ENCODE peak calls at places on chromosome 20, in nine cellular contexts. R, E, P, K, O, M, N, U and C are unnamed samples.

GRCh38 chr20:52242237-52243230 is 51.0 kb upstream of the ZFP64 start:
- DNase-seq in R (peak), E (no peak), P (peak), K (no peak), O (no peak), M (no peak), N (no peak), U (no peak), C (no peak)

GRCh38 chr20:50580842-50581544 is 70.8 kb downstream of the PTPN1 start:
- DNase-seq in R (no peak), E (no peak), P (no peak), K (no peak), O (no peak), M (no peak), N (no peak), U (no peak), C (no peak)

GRCh38 chr20:33568378-33569289 is 78.7 kb downstream of the CBFA2T2 start:
- DNase-seq in R (peak), E (no peak), P (peak), K (peak), O (no peak), M (no peak), N (no peak), U (no peak), C (no peak)

GRCh38 chr20:54669054-54669390 is 193.6 kb downstream of the DOK5 start:
- DNase-seq in R (no peak), E (no peak), P (no peak), K (no peak), O (no peak), M (no peak), N (no peak), U (no peak), C (no peak)

GRCh38 chr20:17586250-17586649 is 16.4 kb downstream of the DSTN start:
- DNase-seq in R (no peak), E (no peak), P (no peak), K (no peak), O (no peak), M (no peak), N (no peak), U (no peak), C (no peak)

GRCh38 chr20:6635034-6635736 is 132.3 kb upstream of the BMP2 start:
- DNase-seq in R (no peak), E (no peak), P (no peak), K (no peak), O (no peak), M (no peak), N (no peak), U (no peak), C (peak)

GRCh38 chr20:17395729-17396128 is 135.4 kb downstream of the BFSP1 start:
- DNase-seq in R (no peak), E (no peak), P (no peak), K (no peak), O (no peak), M (no peak), N (no peak), U (no peak), C (no peak)

GRCh38 chr20:56032251-56032650 is 26.9 kb upstream of the CBLN4 start:
- DNase-seq in R (no peak), E (no peak), P (no peak), K (no peak), O (no peak), M (no peak), N (no peak), U (no peak), C (no peak)

GRCh38 chr20:5085380-5085779 is 34.4 kb downstream of the PCNA start:
- DNase-seq in R (no peak), E (no peak), P (no peak), K (no peak), O (no peak), M (no peak), N (no peak), U (no peak), C (no peak)

DNA sequence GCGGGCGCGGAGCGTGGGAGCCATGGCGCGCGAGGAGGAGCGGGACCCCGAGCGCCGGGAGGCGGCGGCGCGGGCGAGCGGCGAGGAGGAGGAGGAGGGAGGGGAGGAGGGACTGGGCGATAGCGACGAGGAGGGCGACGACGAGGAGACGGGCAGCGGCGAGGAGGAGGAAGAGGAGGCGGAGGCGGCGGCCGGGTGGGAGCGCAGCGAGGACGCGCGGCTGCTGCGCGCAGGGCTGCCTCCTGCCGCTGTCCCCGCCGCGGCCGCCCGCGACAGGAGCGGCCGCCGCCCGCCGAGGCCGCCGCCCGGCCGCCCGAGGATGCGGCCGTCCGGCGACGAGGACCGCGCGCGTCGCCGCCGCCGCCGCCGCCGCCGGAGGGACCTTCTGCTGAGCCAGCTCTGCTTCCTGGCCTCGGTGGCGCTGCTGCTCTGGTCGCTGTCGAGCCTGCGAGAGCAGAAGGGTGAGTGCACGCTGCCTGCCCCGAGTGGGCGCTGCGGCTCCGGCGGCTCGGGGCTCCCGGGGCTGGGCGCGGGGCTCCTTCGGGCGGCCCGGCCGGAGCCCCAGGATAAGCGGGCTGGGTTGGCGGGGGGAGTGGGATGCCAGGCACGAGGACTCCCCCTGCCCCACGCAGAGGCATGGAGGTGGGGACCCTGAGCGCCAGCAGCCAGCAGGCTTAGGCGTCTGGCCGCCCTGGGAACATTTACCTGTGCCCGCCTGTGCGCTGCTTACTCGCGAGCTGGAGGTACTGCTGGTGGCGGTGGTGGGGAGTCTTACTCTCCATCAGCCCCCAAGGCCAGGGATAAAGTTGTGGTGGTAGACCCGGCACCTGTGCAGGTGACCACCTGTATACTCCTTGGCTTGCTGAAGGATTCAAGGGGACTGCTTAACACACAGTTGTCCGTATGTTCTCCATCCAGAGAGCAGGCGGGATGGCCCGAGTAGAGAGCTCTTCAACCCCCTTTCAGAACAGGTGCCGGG is at the start of gene SLC24A3:
- DNase-seq in R (peak), E (no peak), P (peak), K (peak), O (peak), M (peak), N (no peak), U (no peak), C (no peak)
- TF ChIP-seq CTCF in R (peak), E (no peak), P (no peak), K (no peak), O (no peak), M (no peak), N (no peak), U (no peak), C (no peak)

GRCh38 chr20:38728237-38728761 is 4.0 kb downstream of the SLC32A1 start:
- DNase-seq in R (no peak), E (no peak), P (no peak), K (peak), O (no peak), M (no peak), N (no peak), U (no peak), C (no peak)

GRCh38 chr20:38725458-38725958 is 1.2 kb downstream of the SLC32A1 start:
- DNase-seq in R (peak), E (no peak), P (no peak), K (no peak), O (no peak), M (no peak), N (no peak), U (no peak), C (no peak)

GRCh38 chr20:38725959-38726848 is 1.9 kb downstream of the SLC32A1 start:
- DNase-seq in R (peak), E (no peak), P (peak), K (peak), O (no peak), M (no peak), N (peak), U (no peak), C (no peak)

GRCh38 chr20:38727602-38728236 is 3.4 kb downstream of the SLC32A1 start:
- DNase-seq in R (no peak), E (no peak), P (no peak), K (no peak), O (no peak), M (no peak), N (no peak), U (no peak), C (no peak)

DNA sequence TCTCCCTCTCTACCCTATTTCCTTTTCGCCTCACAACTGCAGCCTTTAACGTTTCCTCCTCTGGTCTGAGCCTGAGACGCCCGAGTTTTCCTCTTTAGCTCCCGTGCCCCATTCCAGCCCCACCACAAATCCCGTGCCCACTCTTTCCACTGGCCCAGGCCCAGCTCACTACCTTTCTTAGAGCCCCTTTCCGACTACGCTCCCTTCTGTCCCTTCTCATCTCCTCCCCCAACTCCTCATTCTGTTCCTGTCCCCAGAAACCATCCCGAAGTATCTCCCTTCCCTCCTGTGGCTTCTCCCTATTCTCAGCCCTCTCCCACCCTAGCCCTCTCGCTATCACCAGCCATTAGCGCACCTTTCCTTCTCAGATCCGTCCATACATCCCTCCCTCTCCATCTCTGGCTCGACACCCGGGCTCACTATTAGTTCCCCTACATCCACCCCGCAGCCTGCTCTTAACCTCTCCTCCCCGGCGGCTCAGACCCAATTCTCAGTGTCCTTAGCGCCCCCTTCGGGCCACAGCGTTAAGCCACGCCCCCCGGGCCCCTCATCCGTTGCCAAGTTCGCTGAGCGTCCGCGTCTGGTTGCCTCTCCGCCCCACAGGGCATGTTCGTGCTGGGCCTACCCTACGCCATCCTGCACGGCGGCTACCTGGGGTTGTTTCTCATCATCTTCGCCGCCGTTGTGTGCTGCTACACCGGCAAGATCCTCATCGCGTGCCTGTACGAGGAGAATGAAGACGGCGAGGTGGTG is 2.7 kb downstream of the SLC32A1 start:
- DNase-seq in R (peak), E (no peak), P (no peak), K (peak), O (no peak), M (no peak), N (no peak), U (no peak), C (no peak)
- TF ChIP-seq CTCF in R (peak), E (peak), P (peak), K (peak), O (no peak), M (no peak), N (no peak), U (peak), C (peak)

DNA sequence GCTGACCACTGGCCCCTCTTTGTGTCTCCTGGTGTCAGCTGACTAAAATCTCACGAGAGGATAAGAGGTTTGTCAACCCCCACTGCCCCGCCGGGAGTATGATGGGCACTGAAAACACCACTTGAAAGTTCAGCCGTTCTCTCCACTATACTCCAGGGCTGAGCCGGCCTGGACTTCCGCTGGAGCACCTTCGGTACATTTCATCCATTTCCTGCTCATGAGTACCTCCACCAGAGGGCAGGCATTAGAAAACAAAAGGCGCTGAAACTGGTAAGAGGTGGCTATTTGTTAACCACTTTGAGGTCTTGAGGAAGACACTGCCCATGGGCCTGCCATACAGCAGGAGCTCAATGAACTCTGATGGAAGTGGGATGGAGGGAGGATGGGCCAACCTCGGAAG is 17.9 kb upstream of the ANKRD60 start:
- DNase-seq in R (no peak), E (no peak), P (peak), K (peak), O (no peak), M (no peak), N (no peak), U (peak), C (no peak)
- TF ChIP-seq CTCF in R (no peak), E (peak), P (peak), K (no peak), O (no peak), M (no peak), N (no peak), U (peak), C (peak)

GRCh38 chr20:36951198-36951976 is at the start of gene SAMHD1:
- DNase-seq in R (peak), E (peak), P (peak), K (peak), O (peak), M (peak), N (peak), U (peak), C (peak)
- TF ChIP-seq CTCF in R (no peak), E (no peak), P (no peak), K (no peak), O (peak), M (no peak), N (no peak), U (peak), C (no peak)

GRCh38 chr20:62025832-62026563 is 39.7 kb downstream of the TAF4 start:
- DNase-seq in R (no peak), E (peak), P (no peak), K (no peak), O (peak), M (no peak), N (no peak), U (peak), C (peak)
- TF ChIP-seq CTCF in R (peak), E (peak), P (no peak), K (no peak), O (peak), M (peak), N (peak), U (peak), C (peak)

GRCh38 chr20:45452772-45453171 is 16.8 kb upstream of the WFDC2 start:
- DNase-seq in R (no peak), E (no peak), P (no peak), K (no peak), O (no peak), M (no peak), N (no peak), U (no peak), C (no peak)

GRCh38 chr20:45459606-45460005 is 9.9 kb upstream of the WFDC2 start:
- DNase-seq in R (no peak), E (no peak), P (peak), K (no peak), O (no peak), M (no peak), N (no peak), U (no peak), C (no peak)

GRCh38 chr20:45452238-45452637 is 17.3 kb upstream of the WFDC2 start:
- DNase-seq in R (no peak), E (no peak), P (no peak), K (no peak), O (no peak), M (no peak), N (no peak), U (no peak), C (no peak)

GRCh38 chr20:45461225-45461624 is 8.3 kb upstream of the WFDC2 start:
- DNase-seq in R (no peak), E (no peak), P (no peak), K (no peak), O (no peak), M (no peak), N (no peak), U (no peak), C (no peak)

DNA sequence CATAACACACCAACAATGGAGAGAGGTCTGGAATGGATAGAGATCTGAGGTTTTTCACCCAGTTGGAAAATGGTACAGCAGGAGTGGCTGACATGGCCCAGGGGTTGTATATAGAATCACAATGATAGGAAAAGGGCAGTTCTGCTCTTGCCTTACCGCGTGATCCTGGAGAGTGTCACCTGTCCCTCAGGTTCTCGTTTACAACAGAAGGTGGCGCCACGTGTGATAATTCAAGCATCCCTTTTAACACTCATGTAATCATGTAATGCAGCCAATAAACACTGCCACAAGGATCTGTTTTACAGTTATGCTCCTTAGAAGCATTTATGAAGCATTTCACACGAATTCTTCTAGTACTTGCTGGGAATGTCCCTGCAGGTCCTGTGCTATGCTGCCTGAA is 12.9 kb upstream of the WFDC2 start:
- DNase-seq in R (no peak), E (no peak), P (peak), K (peak), O (no peak), M (no peak), N (no peak), U (no peak), C (no peak)
- TF ChIP-seq CTCF in R (peak), E (peak), P (peak), K (no peak), O (no peak), M (no peak), N (peak), U (peak), C (peak)

DNA sequence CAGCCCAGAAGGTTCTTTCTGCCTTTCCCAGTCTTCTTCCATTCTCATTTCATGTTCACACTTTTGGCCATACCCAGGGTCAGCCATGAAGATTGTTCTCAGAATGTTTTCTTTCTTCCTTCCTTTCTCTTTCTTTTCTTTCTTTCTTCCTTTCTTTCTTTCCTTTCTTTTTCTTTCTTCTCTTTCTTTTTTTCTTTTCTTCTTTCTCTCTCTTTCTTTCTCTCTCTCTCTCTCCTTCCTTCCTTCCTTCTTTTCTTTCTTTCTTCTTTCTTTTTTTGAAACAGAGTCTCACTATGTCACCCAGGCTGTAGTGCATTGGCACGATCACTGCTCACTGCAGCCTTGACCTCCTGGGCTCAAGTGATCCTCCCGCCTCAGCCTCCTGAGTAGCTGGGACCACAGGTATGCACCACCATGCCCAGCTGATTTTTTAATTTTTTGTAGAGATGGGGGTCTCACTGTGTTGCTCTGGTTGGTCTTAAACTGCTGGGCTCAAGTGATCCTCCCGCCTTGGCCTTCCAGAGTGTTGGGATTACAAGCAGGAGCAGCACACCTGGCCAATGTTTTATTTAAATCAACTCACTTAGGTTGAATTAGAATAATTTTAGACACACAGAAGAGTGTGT is 13.1 kb upstream of the FAM110A start:
- DNase-seq in R (no peak), E (no peak), P (no peak), K (no peak), O (no peak), M (no peak), N (no peak), U (no peak), C (no peak)
- TF ChIP-seq CTCF in R (no peak), E (no peak), P (no peak), K (no peak), O (no peak), M (no peak), N (no peak), U (no peak), C (no peak)

GRCh38 chr20:32019156-32019510 is 8.9 kb downstream of the CCM2L start:
- DNase-seq in R (no peak), E (no peak), P (no peak), K (peak), O (peak), M (no peak), N (no peak), U (no peak), C (no peak)
- TF ChIP-seq CTCF in R (peak), E (no peak), P (no peak), K (peak), O (no peak), M (no peak), N (no peak), U (peak), C (no peak)

GRCh38 chr20:2816583-2817340 is 598 bp downstream of the TMEM239 start:
- DNase-seq in R (no peak), E (no peak), P (no peak), K (peak), O (no peak), M (no peak), N (peak), U (no peak), C (no peak)
- TF ChIP-seq CTCF in R (peak), E (no peak), P (no peak), K (peak), O (no peak), M (no peak), N (no peak), U (peak), C (peak)